ENCODE peak calls at places on chromosomes 3 and 15, in eight cellular contexts. H is tibial nerve; B is cardiac muscle cell; T is T-helper 2 cell; D is T-helper 1 cell; V is NCI-H524; E is CD8-positive, alpha-beta memory T cell; M is PC-9. I is an unnamed sample.

GRCh38 chr3:38738630-38739395 is 77.2 kb downstream of the SCN10A start:
- DNase-seq in D (no peak), B (peak), H (peak), V (peak), E (no peak), T (no peak), M (no peak), I (no peak)

GRCh38 chr15:100438570-100438969 is 90.2 kb downstream of the CERS3 start:
- DNase-seq in E (no peak), H (peak), D (no peak), M (no peak), B (peak), T (no peak), V (peak), I (peak)

GRCh38 chr3:50562866-50563265 is 4.7 kb downstream of the C3orf18 start:
- DNase-seq in H (no peak), D (no peak), E (no peak), V (no peak), B (peak), T (no peak), M (no peak), I (no peak)

GRCh38 chr3:141853146-141853690 is 23.2 kb upstream of the ATP1B3 start:
- DNase-seq in E (no peak), D (no peak), M (no peak), B (peak), H (peak), T (no peak), V (no peak), I (no peak)

GRCh38 chr3:160464321-160464720 is 14.7 kb upstream of the TRIM59 start:
- DNase-seq in E (no peak), D (no peak), M (no peak), B (no peak), T (no peak), H (no peak), V (no peak), I (no peak)

GRCh38 chr15:31434418-31435255 is 108.0 kb downstream of the KLF13 start:
- DNase-seq in D (peak), V (no peak), M (no peak), B (peak), H (peak), E (peak), T (peak), I (no peak)

GRCh38 chr15:85094685-85095084 is 113.0 kb downstream of the PDE8A start:
- DNase-seq in B (peak), D (no peak), T (no peak), H (no peak), V (no peak), M (no peak), E (no peak), I (no peak)

GRCh38 chr3:160291290-160291908 is 66.2 kb downstream of the C3orf80 start:
- DNase-seq in T (no peak), D (no peak), M (no peak), H (no peak), E (no peak), B (no peak), V (no peak), I (no peak)

GRCh38 chr15:60396100-60396499 is 1.7 kb downstream of the ANXA2 start:
- DNase-seq in M (no peak), E (no peak), H (no peak), D (no peak), B (no peak), V (no peak), T (no peak), I (no peak)

GRCh38 chr3:10338164-10338470 is 17.2 kb upstream of the SEC13 start:
- DNase-seq in D (no peak), V (no peak), H (no peak), M (no peak), E (no peak), B (no peak), T (no peak), I (peak)

GRCh38 chr3:147661916-147662315 is 252.8 kb downstream of the ZIC1 start:
- DNase-seq in E (no peak), V (peak), B (no peak), M (no peak), T (no peak), H (no peak), D (no peak), I (no peak)

GRCh38 chr3:189555558-189555881 is 75.7 kb upstream of the TP63 start:
- DNase-seq in V (no peak), E (no peak), B (no peak), H (no peak), T (no peak), M (no peak), D (no peak), I (no peak)

GRCh38 chr3:123094914-123095313 is 28.1 kb downstream of the PDIA5 start:
- DNase-seq in B (no peak), T (no peak), V (no peak), D (no peak), M (no peak), E (no peak), H (no peak), I (no peak)

GRCh38 chr15:39756806-39757522 is 25.7 kb downstream of the FSIP1 start:
- DNase-seq in T (no peak), D (no peak), M (peak), E (peak), V (peak), H (peak), B (peak), I (no peak)

GRCh38 chr3:170703121-170703588 is 117.3 kb upstream of the SLC7A14 start:
- DNase-seq in B (peak), H (no peak), T (no peak), V (no peak), E (no peak), D (no peak), M (no peak), I (no peak)

GRCh38 chr15:40029979-40030893 is 8.7 kb downstream of the SRP14 start:
- DNase-seq in V (peak), M (no peak), D (no peak), H (no peak), E (no peak), B (no peak), T (no peak), I (no peak)

GRCh38 chr15:59933607-59934006 is 70.5 kb upstream of the FOXB1 start:
- DNase-seq in B (no peak), M (no peak), H (no peak), V (no peak), E (no peak), T (no peak), D (no peak), I (no peak)

GRCh38 chr3:171417137-171417536 is 43.1 kb downstream of the TNIK start:
- DNase-seq in H (no peak), E (no peak), D (no peak), T (no peak), V (no peak), M (no peak), B (no peak), I (no peak)

GRCh38 chr3:37703633-37704032 is 158.0 kb upstream of the CTDSPL start:
- DNase-seq in M (no peak), D (no peak), H (no peak), E (no peak), T (no peak), B (peak), V (peak), I (no peak)

GRCh38 chr15:25136119-25136518 is 181.3 kb downstream of the SNRPN start:
- DNase-seq in D (no peak), E (no peak), T (no peak), M (no peak), H (no peak), B (peak), V (peak), I (no peak)

GRCh38 chr15:73284073-73284472 is 84.7 kb downstream of the HCN4 start:
- DNase-seq in T (no peak), M (no peak), B (peak), V (peak), E (no peak), H (no peak), D (no peak), I (no peak)

GRCh38 chr3:139119331-139120025 is 74.8 kb upstream of the PRR23C start:
- DNase-seq in V (no peak), M (no peak), D (no peak), E (no peak), T (no peak), H (no peak), B (no peak), I (no peak)

GRCh38 chr3:44104668-44105321 is 136.9 kb upstream of the TOPAZ1 start:
- DNase-seq in V (no peak), M (peak), T (no peak), H (no peak), E (no peak), B (peak), D (no peak), I (no peak)

GRCh38 chr15:81339851-81340250 is 15.9 kb upstream of the STARD5 start:
- DNase-seq in M (no peak), B (no peak), E (no peak), H (no peak), T (no peak), D (no peak), V (no peak), I (no peak)

GRCh38 chr3:194387276-194387675 is 11.8 kb downstream of the GP5 start:
- DNase-seq in B (no peak), M (no peak), T (no peak), D (no peak), E (no peak), H (no peak), V (no peak), I (no peak)

GRCh38 chr3:23953523-23953922 is 8.4 kb downstream of the NR1D2 start:
- DNase-seq in B (no peak), T (no peak), M (no peak), E (no peak), V (no peak), H (no peak), D (no peak), I (no peak)

GRCh38 chr3:27281671-27282150 is 87.5 kb downstream of the NEK10 start:
- DNase-seq in V (no peak), T (no peak), M (no peak), B (no peak), H (no peak), D (no peak), E (no peak), I (no peak)

I was measured in heart left ventricle.